ENCODE peak calls at places on chromosomes 4 and X, in ten cellular contexts. One of them, this sample, is unnamed.
A peak's percentile ranks its signal among the peaks of the same experiment; 100 is the strongest.

GRCh38 chr4:83114576-83114975 is at the start of gene PLAC8:
- DNase-seq in upper lobe of left lung: no peak
- DNase-seq in fibroblast of the aortic adventitia: no peak
- DNase-seq in CD14-positive monocyte: no peak
- DNase-seq in GM20000: peak; percentile 48
- DNase-seq in IMR-90: no peak
- DNase-seq in PC-3: peak; percentile 19
- DNase-seq in tibial nerve: no peak
- DNase-seq in body of pancreas: no peak
- DNase-seq in endothelial cell: no peak
- DNase-seq in this sample: no peak

GRCh38 chr4:129545599-129546278 is 449.8 kb downstream of the C4orf33 start:
- DNase-seq in upper lobe of left lung: no peak
- DNase-seq in PC-3: peak; percentile 5
- DNase-seq in GM20000: no peak
- DNase-seq in body of pancreas: peak; percentile 83
- DNase-seq in tibial nerve: peak; percentile 36
- DNase-seq in endothelial cell: no peak
- DNase-seq in fibroblast of the aortic adventitia: peak; percentile 78
- DNase-seq in IMR-90: no peak
- DNase-seq in CD14-positive monocyte: no peak
- DNase-seq in this sample: no peak

GRCh38 chrX:2696698-2697215 is 5.7 kb downstream of the CD99 start:
- DNase-seq in IMR-90: peak; percentile 90
- DNase-seq in CD14-positive monocyte: peak; percentile 75
- DNase-seq in body of pancreas: no peak
- DNase-seq in PC-3: peak; percentile 90
- DNase-seq in upper lobe of left lung: no peak
- DNase-seq in GM20000: peak; percentile 70
- DNase-seq in endothelial cell: no peak
- DNase-seq in tibial nerve: no peak
- DNase-seq in fibroblast of the aortic adventitia: peak; percentile 86
- DNase-seq in this sample: no peak

GRCh38 chrX:15349046-15349445 is 13.7 kb upstream of the PIGA start:
- DNase-seq in IMR-90: peak; percentile 73
- DNase-seq in GM20000: peak; percentile 21
- DNase-seq in body of pancreas: peak; percentile 67
- DNase-seq in endothelial cell: peak; percentile 41
- DNase-seq in upper lobe of left lung: no peak
- DNase-seq in fibroblast of the aortic adventitia: peak; percentile 89
- DNase-seq in tibial nerve: peak; percentile 67
- DNase-seq in CD14-positive monocyte: no peak
- DNase-seq in PC-3: peak; percentile 83
- DNase-seq in this sample: peak; percentile 46

GRCh38 chr4:48445704-48446103 is 37.4 kb upstream of the SLC10A4 start:
- DNase-seq in fibroblast of the aortic adventitia: peak; percentile 43
- DNase-seq in CD14-positive monocyte: no peak
- DNase-seq in PC-3: peak; percentile 56
- DNase-seq in tibial nerve: no peak
- DNase-seq in IMR-90: peak; percentile 12
- DNase-seq in endothelial cell: no peak
- DNase-seq in GM20000: no peak
- DNase-seq in body of pancreas: no peak
- DNase-seq in upper lobe of left lung: no peak
- DNase-seq in this sample: no peak

GRCh38 chrX:154021131-154021611 is 1.5 kb upstream of the IRAK1 start:
- DNase-seq in CD14-positive monocyte: peak; percentile 70
- DNase-seq in fibroblast of the aortic adventitia: peak; percentile 43
- DNase-seq in upper lobe of left lung: no peak
- DNase-seq in body of pancreas: no peak
- DNase-seq in tibial nerve: no peak
- DNase-seq in IMR-90: peak; percentile 56
- DNase-seq in GM20000: peak; percentile 39
- DNase-seq in PC-3: no peak
- DNase-seq in endothelial cell: no peak
- DNase-seq in this sample: no peak

GRCh38 chr4:53128959-53129358 is 236.9 kb downstream of the SCFD2 start:
- DNase-seq in tibial nerve: peak; percentile 72
- DNase-seq in body of pancreas: peak; percentile 65
- DNase-seq in PC-3: no peak
- DNase-seq in IMR-90: no peak
- DNase-seq in endothelial cell: no peak
- DNase-seq in fibroblast of the aortic adventitia: peak; percentile 41
- DNase-seq in GM20000: no peak
- DNase-seq in upper lobe of left lung: no peak
- DNase-seq in CD14-positive monocyte: no peak
- DNase-seq in this sample: no peak

GRCh38 chrX:116317409-116317808 is 119.0 kb upstream of the SLC6A14 start:
- DNase-seq in PC-3: no peak
- DNase-seq in body of pancreas: peak; percentile 21
- DNase-seq in endothelial cell: no peak
- DNase-seq in upper lobe of left lung: no peak
- DNase-seq in CD14-positive monocyte: no peak
- DNase-seq in tibial nerve: no peak
- DNase-seq in IMR-90: no peak
- DNase-seq in fibroblast of the aortic adventitia: peak; percentile 75
- DNase-seq in GM20000: no peak
- DNase-seq in this sample: peak; percentile 5

GRCh38 chrX:37666516-37666915 is 19.1 kb upstream of the XK start:
- DNase-seq in PC-3: peak; percentile 61
- DNase-seq in CD14-positive monocyte: no peak
- DNase-seq in IMR-90: no peak
- DNase-seq in endothelial cell: no peak
- DNase-seq in tibial nerve: no peak
- DNase-seq in body of pancreas: no peak
- DNase-seq in upper lobe of left lung: no peak
- DNase-seq in GM20000: no peak
- DNase-seq in fibroblast of the aortic adventitia: peak; percentile 19
- DNase-seq in this sample: no peak

GRCh38 chr4:182367153-182367552 is 124.0 kb downstream of the TENM3 start:
- DNase-seq in GM20000: no peak
- DNase-seq in upper lobe of left lung: no peak
- DNase-seq in IMR-90: no peak
- DNase-seq in PC-3: no peak
- DNase-seq in CD14-positive monocyte: no peak
- DNase-seq in endothelial cell: no peak
- DNase-seq in body of pancreas: no peak
- DNase-seq in tibial nerve: no peak
- DNase-seq in fibroblast of the aortic adventitia: no peak
- DNase-seq in this sample: no peak

GRCh38 chrX:10350991-10351390 is 194.2 kb downstream of the CLCN4 start:
- DNase-seq in GM20000: no peak
- DNase-seq in fibroblast of the aortic adventitia: peak; percentile 16
- DNase-seq in PC-3: peak; percentile 82
- DNase-seq in CD14-positive monocyte: no peak
- DNase-seq in endothelial cell: no peak
- DNase-seq in body of pancreas: no peak
- DNase-seq in IMR-90: peak; percentile 41
- DNase-seq in tibial nerve: no peak
- DNase-seq in upper lobe of left lung: no peak
- DNase-seq in this sample: no peak

GRCh38 chr4:177220376-177220775 is 89.3 kb upstream of the NEIL3 start:
- DNase-seq in GM20000: no peak
- DNase-seq in IMR-90: peak; percentile 77
- DNase-seq in endothelial cell: no peak
- DNase-seq in upper lobe of left lung: no peak
- DNase-seq in fibroblast of the aortic adventitia: peak; percentile 74
- DNase-seq in PC-3: peak; percentile 47
- DNase-seq in tibial nerve: no peak
- DNase-seq in CD14-positive monocyte: no peak
- DNase-seq in body of pancreas: no peak
- DNase-seq in this sample: no peak

GRCh38 chr4:129323630-129324029 is 227.7 kb downstream of the C4orf33 start:
- DNase-seq in upper lobe of left lung: no peak
- DNase-seq in CD14-positive monocyte: no peak
- DNase-seq in PC-3: no peak
- DNase-seq in IMR-90: no peak
- DNase-seq in endothelial cell: no peak
- DNase-seq in fibroblast of the aortic adventitia: no peak
- DNase-seq in tibial nerve: no peak
- DNase-seq in GM20000: no peak
- DNase-seq in body of pancreas: no peak
- DNase-seq in this sample: no peak

GRCh38 chr4:6178757-6179156 is 21.6 kb downstream of the JAKMIP1 start:
- DNase-seq in fibroblast of the aortic adventitia: no peak
- DNase-seq in CD14-positive monocyte: no peak
- DNase-seq in tibial nerve: no peak
- DNase-seq in PC-3: peak; percentile 18
- DNase-seq in IMR-90: no peak
- DNase-seq in endothelial cell: no peak
- DNase-seq in body of pancreas: no peak
- DNase-seq in upper lobe of left lung: no peak
- DNase-seq in GM20000: no peak
- DNase-seq in this sample: no peak

GRCh38 chrX:70089575-70090297 is 27.5 kb downstream of the OTUD6A start:
- DNase-seq in IMR-90: peak; percentile 62
- DNase-seq in upper lobe of left lung: no peak
- DNase-seq in fibroblast of the aortic adventitia: peak; percentile 25
- DNase-seq in body of pancreas: no peak
- DNase-seq in tibial nerve: no peak
- DNase-seq in PC-3: peak; percentile 74
- DNase-seq in GM20000: no peak
- DNase-seq in endothelial cell: no peak
- DNase-seq in CD14-positive monocyte: no peak
- DNase-seq in this sample: no peak

GRCh38 chr4:2932951-2933565 is 30.1 kb downstream of the NOP14 start:
- DNase-seq in body of pancreas: peak; percentile 40
- DNase-seq in IMR-90: no peak
- DNase-seq in PC-3: no peak
- DNase-seq in fibroblast of the aortic adventitia: no peak
- DNase-seq in upper lobe of left lung: no peak
- DNase-seq in tibial nerve: no peak
- DNase-seq in CD14-positive monocyte: no peak
- DNase-seq in endothelial cell: no peak
- DNase-seq in GM20000: no peak
- DNase-seq in this sample: no peak

DNA sequence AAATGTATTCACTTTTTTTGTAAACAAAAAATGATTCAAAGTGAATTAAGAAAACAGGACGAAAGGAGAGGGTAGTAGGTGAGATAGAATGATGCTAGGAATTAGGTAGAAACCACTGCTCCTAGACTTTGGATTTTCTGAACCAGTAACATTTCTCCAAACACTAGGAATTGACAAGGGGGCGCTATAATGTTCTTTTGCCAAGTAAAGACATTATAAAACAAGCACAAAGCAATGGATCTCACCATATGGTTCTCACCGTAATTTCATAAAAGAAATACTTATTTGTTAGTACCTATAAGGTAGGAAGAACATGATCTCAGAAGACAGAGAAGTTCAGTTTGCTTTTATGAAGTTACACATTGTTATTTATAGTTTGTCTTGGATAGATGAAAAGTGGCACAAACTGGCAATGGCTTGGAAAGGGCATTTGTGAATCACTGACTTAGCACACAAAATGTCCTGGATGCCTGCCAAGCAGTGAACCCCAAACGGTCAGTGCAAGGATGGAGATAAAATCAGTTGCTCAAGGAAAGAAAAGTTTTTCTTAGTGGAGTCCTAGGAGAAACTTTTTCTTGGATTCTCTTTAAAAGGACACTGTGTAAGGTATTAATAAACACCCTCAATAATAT is 8.1 kb upstream of the TBC1D1 start:
- DNase-seq in fibroblast of the aortic adventitia: no peak
- DNase-seq in CD14-positive monocyte: no peak
- DNase-seq in upper lobe of left lung: no peak
- DNase-seq in IMR-90: no peak
- DNase-seq in endothelial cell: no peak
- DNase-seq in PC-3: no peak
- DNase-seq in body of pancreas: no peak
- DNase-seq in GM20000: no peak
- DNase-seq in tibial nerve: no peak
- DNase-seq in this sample: no peak
- TF ChIP-seq CTCF in fibroblast of the aortic adventitia: no peak
- TF ChIP-seq CTCF in CD14-positive monocyte: peak; percentile 15
- TF ChIP-seq CTCF in upper lobe of left lung: no peak
- TF ChIP-seq CTCF in IMR-90: no peak
- TF ChIP-seq CTCF in endothelial cell: no peak
- TF ChIP-seq CTCF in PC-3: peak; percentile 50
- TF ChIP-seq CTCF in body of pancreas: no peak
- TF ChIP-seq CTCF in GM20000: no peak
- TF ChIP-seq CTCF in tibial nerve: no peak
- TF ChIP-seq CTCF in this sample: no peak

DNA sequence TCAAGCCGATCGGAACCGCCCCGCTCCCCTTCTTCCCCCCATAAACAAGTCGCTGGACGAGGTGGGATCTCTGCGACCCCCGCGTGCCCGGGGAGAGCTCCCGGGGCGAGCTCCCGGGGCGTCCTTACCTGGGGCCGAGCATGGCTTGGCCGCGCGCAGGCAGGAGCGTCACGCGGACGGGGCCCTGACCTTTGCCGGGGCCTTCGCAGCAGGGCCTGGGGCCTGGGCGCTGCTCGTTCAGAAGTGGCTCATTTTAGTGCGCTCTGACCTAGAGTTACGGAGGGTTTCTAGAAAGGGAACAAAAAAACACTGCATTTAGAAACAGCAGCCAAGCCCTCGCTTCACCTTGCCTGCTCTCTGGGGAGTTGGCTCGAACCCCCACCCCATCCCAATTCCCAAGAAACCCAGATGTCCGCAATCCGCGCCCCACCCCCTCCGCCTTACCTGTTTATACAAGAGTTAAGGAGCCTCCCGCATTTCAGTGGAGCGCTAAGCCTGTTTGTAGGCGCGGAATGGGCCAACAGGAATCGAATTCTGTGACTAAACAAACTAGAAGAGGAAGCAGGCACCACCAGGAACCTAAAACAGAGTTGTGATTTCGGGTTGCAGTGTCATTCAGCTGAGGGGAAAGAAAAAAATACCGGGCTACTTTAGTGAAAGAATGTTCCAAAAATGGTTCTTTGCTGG is 814 bp upstream of the RBM47 start:
- DNase-seq in body of pancreas: peak; percentile 91
- DNase-seq in upper lobe of left lung: peak; percentile 90
- DNase-seq in CD14-positive monocyte: peak; percentile 76
- DNase-seq in PC-3: peak; percentile 69
- DNase-seq in endothelial cell: peak; percentile 52
- DNase-seq in IMR-90: no peak
- DNase-seq in tibial nerve: peak; percentile 25
- DNase-seq in GM20000: peak; percentile 81
- DNase-seq in fibroblast of the aortic adventitia: no peak
- DNase-seq in this sample: peak; percentile 57
- TF ChIP-seq CTCF in body of pancreas: no peak
- TF ChIP-seq CTCF in upper lobe of left lung: no peak
- TF ChIP-seq CTCF in CD14-positive monocyte: no peak
- TF ChIP-seq CTCF in PC-3: no peak
- TF ChIP-seq CTCF in endothelial cell: no peak
- TF ChIP-seq CTCF in IMR-90: no peak
- TF ChIP-seq CTCF in tibial nerve: no peak
- TF ChIP-seq CTCF in GM20000: no peak
- TF ChIP-seq CTCF in fibroblast of the aortic adventitia: no peak
- TF ChIP-seq CTCF in this sample: no peak

GRCh38 chrX:72018277-72019112 is 107.8 kb downstream of the NHSL2 start:
- DNase-seq in IMR-90: peak; percentile 90
- DNase-seq in CD14-positive monocyte: peak; percentile 83
- DNase-seq in fibroblast of the aortic adventitia: peak; percentile 87
- DNase-seq in PC-3: peak; percentile 91
- DNase-seq in endothelial cell: peak; percentile 85
- DNase-seq in tibial nerve: peak; percentile 41
- DNase-seq in upper lobe of left lung: peak; percentile 96
- DNase-seq in body of pancreas: peak; percentile 86
- DNase-seq in GM20000: peak; percentile 84
- DNase-seq in this sample: peak; percentile 84
- TF ChIP-seq CTCF in IMR-90: peak; percentile 67
- TF ChIP-seq CTCF in CD14-positive monocyte: peak; percentile 71
- TF ChIP-seq CTCF in fibroblast of the aortic adventitia: peak; percentile 37
- TF ChIP-seq CTCF in PC-3: peak; percentile 64
- TF ChIP-seq CTCF in endothelial cell: peak; percentile 77
- TF ChIP-seq CTCF in tibial nerve: peak; percentile 68
- TF ChIP-seq CTCF in upper lobe of left lung: peak; percentile 90
- TF ChIP-seq CTCF in body of pancreas: peak; percentile 39
- TF ChIP-seq CTCF in GM20000: peak; percentile 54
- TF ChIP-seq CTCF in this sample: peak; percentile 51

GRCh38 chr4:41359069-41359769 is 102.5 kb downstream of the UCHL1 start:
- DNase-seq in upper lobe of left lung: peak; percentile 63
- DNase-seq in IMR-90: no peak
- DNase-seq in CD14-positive monocyte: no peak
- DNase-seq in fibroblast of the aortic adventitia: no peak
- DNase-seq in body of pancreas: peak; percentile 14
- DNase-seq in endothelial cell: peak; percentile 38
- DNase-seq in GM20000: no peak
- DNase-seq in PC-3: no peak
- DNase-seq in tibial nerve: no peak
- DNase-seq in this sample: peak; percentile 16
- TF ChIP-seq CTCF in upper lobe of left lung: peak; percentile 31
- TF ChIP-seq CTCF in IMR-90: no peak
- TF ChIP-seq CTCF in CD14-positive monocyte: no peak
- TF ChIP-seq CTCF in fibroblast of the aortic adventitia: no peak
- TF ChIP-seq CTCF in body of pancreas: no peak
- TF ChIP-seq CTCF in endothelial cell: no peak
- TF ChIP-seq CTCF in GM20000: no peak
- TF ChIP-seq CTCF in PC-3: peak; percentile 18
- TF ChIP-seq CTCF in tibial nerve: no peak
- TF ChIP-seq CTCF in this sample: peak; percentile 21

This sample was measured in nephron progenitor cell.